ENCODE peak calls at places on chromosomes 7 and 10, in ten cellular contexts. V is neural progenitor cell, L is OCI-LY7, Y is PC-3, W is fibroblast of lung, R is astrocyte, P is HCT116, B is K562, M is mammary epithelial cell, N is GM12878. X is an unnamed sample.

GRCh38 chr7:7231865-7232264 is 49.5 kb downstream of the C1GALT1 start:
- DNase-seq in V (no peak), L (no peak), Y (no peak), W (no peak), R (no peak), P (no peak), B (no peak), M (no peak), N (no peak), X (no peak)

GRCh38 chr7:41809081-41809480 is 106.2 kb upstream of the INHBA start:
- DNase-seq in V (no peak), L (no peak), Y (no peak), W (no peak), R (no peak), P (no peak), B (no peak), M (no peak), N (no peak), X (no peak)

GRCh38 chr10:20228748-20229147 is 412.5 kb downstream of the PLXDC2 start:
- DNase-seq in V (no peak), L (no peak), Y (no peak), W (no peak), R (no peak), P (no peak), B (no peak), M (no peak), N (no peak), X (no peak)

GRCh38 chr7:133545613-133546012 is 292.7 kb downstream of the EXOC4 start:
- DNase-seq in V (no peak), L (no peak), Y (peak; percentile 20), W (peak; percentile 79), R (peak; percentile 66), P (no peak), B (no peak), M (peak; percentile 65), N (no peak), X (no peak)

GRCh38 chr7:71752171-71752935 is 620.4 kb downstream of the GALNT17 start:
- DNase-seq in V (peak; percentile 88), L (no peak), Y (peak; percentile 37), W (peak; percentile 5), R (no peak), P (no peak), B (peak; percentile 81), M (peak; percentile 5), N (no peak), X (peak; percentile 57)

GRCh38 chr10:74681917-74682627 is 144.3 kb upstream of the KAT6B start:
- DNase-seq in V (no peak), L (no peak), Y (no peak), W (peak; percentile 6), R (no peak), P (no peak), B (no peak), M (no peak), N (no peak), X (no peak)

GRCh38 chr7:19051767-19052375 is 65.6 kb downstream of the TWIST1 start:
- DNase-seq in V (peak; percentile 57), L (peak; percentile 50), Y (peak; percentile 70), W (peak; percentile 54), R (no peak), P (peak; percentile 31), B (peak; percentile 42), M (peak; percentile 8), N (no peak), X (peak; percentile 31)

GRCh38 chr10:87818505-87819273 is 663 bp upstream of the ATAD1 start:
- DNase-seq in V (peak; percentile 40), L (peak; percentile 91), Y (peak; percentile 32), W (peak; percentile 8), R (peak; percentile 27), P (no peak), B (peak; percentile 24), M (peak; percentile 55), N (peak; percentile 63), X (peak; percentile 56)

DNA sequence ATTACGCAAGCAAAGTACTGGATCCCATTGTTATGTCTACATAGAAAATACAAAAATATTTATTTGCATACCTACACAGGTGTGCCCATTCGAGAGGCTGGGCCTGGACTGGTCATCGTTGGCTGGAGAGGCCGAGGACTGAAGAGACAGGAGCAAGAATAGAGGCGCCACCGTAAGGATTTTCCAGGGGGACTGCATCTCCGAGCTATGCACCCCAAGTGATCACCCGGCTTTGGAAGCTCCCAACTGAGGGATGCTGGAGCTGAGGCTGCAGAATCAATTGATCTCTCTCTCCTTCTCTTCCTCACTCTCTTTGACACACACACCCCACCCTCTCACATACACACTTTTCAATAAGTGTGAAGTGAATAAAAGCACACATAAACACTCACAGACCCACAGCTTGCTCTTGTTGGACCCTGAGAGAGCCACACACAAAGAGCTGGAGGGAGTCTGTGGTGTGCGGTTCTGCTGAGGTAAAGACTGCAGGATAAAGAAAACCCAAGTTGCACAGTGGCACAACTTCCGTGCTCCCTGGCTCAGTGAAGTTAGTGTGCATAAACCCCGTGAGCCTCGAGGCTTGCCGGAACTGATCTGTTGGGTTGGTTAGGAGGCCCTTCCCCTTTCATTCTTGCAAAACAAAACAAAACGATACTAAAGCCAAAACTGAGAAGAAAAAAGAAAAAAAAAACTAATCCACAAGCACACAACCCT is at the start of gene AOAH:
- DNase-seq in V (no peak), L (no peak), Y (no peak), W (no peak), R (no peak), P (no peak), B (no peak), M (no peak), N (no peak), X (peak; percentile 84)
- H3K4me3 ChIP-seq in V (no peak within 1 kb of the TSS), L (no peak within 1 kb of the TSS), Y (no peak within 1 kb of the TSS), W (no peak within 1 kb of the TSS), R (no peak within 1 kb of the TSS), P (no peak within 1 kb of the TSS), B (no peak within 1 kb of the TSS), M (no peak within 1 kb of the TSS), N (no peak within 1 kb of the TSS), X (no peak within 1 kb of the TSS)

DNA sequence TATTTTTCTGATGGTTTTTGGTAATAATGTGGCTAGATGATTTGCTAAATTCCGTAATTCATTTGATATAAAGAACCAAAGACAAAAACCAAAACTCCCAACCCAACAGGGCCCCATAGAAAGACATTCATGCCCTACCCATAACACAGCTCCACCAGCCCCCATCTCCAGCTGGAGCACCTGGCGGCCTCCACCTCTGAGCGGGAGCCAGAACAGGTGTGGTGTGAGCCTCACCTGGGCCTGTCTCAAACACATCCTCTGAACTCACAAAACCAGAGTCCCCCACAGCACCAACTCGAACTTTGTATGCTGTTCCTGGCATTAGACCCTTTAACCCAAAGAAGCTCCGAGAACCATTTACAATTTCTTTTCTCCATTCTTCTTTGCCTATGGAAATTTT is 36.5 kb upstream of the LAMB4 start:
- DNase-seq in V (no peak), L (no peak), Y (no peak), W (no peak), R (no peak), P (no peak), B (no peak), M (no peak), N (no peak), X (no peak)
- H2AFZ ChIP-seq in V (no peak overlapping the region), L (no peak overlapping the region), Y (no peak overlapping the region), W (no peak overlapping the region), R (no peak overlapping the region), P (no peak overlapping the region), B (no peak overlapping the region), M (no peak overlapping the region), N (no peak overlapping the region), X (no peak overlapping the region)

GRCh38 chr7:105885386-105886111 is 9.2 kb upstream of the ATXN7L1 start:
- DNase-seq in V (no peak), L (no peak), Y (no peak), W (peak; percentile 4), R (peak; percentile 6), P (no peak), B (no peak), M (no peak), N (no peak), X (peak; percentile 24)
- H3K4me3 ChIP-seq in V (no peak overlapping the region), L (no peak overlapping the region), Y (no peak overlapping the region), W (no peak overlapping the region), R (no peak overlapping the region), P (no peak overlapping the region), B (no peak overlapping the region), M (no peak overlapping the region), N (no peak overlapping the region), X (no peak overlapping the region)

GRCh38 chr10:18659784-18660561 is 742 bp downstream of the ARL5B start:
- DNase-seq in V (peak; percentile 21), L (peak; percentile 53), Y (peak; percentile 63), W (peak; percentile 35), R (no peak), P (no peak), B (peak; percentile 23), M (peak; percentile 81), N (peak; percentile 23), X (no peak)
- H2AFZ ChIP-seq in V (peak overlapping the region; percentile 43), L (peak overlapping the region; percentile 43), Y (peak overlapping the region; percentile 87), W (peak overlapping the region; percentile 40), R (peak overlapping the region; percentile 47), P (no peak overlapping the region), B (peak overlapping the region; percentile 73), M (peak overlapping the region; percentile 88), N (peak overlapping the region; percentile 72), X (peak overlapping the region; percentile 92)

DNA sequence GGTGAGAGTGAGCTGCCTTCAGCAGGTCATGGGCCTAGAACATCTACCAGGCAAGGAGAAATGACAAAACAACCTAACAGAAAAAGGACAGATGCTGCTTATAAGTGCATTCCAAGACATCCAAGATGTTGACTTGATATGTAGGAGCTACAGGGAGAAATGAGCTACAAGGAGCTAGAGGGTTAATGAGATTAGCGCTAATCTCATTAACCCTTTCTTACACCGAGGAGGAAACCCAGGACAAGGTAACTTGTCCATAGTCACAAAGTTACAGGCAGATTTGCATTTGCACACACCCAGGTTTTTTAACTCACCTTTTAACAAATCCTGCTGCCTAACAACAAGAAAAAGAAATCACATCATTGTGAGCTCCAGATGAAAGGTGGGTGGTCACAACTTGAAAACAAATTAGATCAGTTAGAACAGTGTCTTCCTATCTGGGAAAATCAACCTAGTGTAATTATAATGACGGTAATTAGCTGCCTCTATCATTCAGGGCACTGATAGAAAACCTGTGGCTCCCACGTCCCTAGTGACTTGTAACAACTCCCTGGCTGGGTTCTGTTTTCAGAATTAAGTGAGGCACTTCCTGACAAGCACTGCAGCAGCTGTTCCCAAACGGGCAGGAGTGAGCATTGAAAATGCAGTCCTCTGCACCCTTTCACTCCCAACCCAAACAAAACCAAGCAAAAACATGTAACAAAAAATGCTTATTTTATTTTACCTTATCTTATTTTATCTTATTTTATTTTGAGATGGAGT is 5.7 kb downstream of the KIAA1549 start:
- DNase-seq in V (peak; percentile 72), L (no peak), Y (no peak), W (no peak), R (no peak), P (no peak), B (no peak), M (no peak), N (no peak), X (no peak)
- H3K4me3 ChIP-seq in V (peak overlapping the region; percentile 18), L (no peak overlapping the region), Y (no peak overlapping the region), W (no peak overlapping the region), R (no peak overlapping the region), P (no peak overlapping the region), B (no peak overlapping the region), M (no peak overlapping the region), N (no peak overlapping the region), X (no peak overlapping the region)

GRCh38 chr7:136677456-136678365 is 190.7 kb upstream of the CHRM2 start:
- DNase-seq in V (no peak), L (peak; percentile 64), Y (peak; percentile 69), W (peak; percentile 31), R (peak; percentile 47), P (no peak), B (no peak), M (peak; percentile 65), N (no peak), X (peak; percentile 6)
- H2AFZ ChIP-seq in V (no peak overlapping the region), L (peak overlapping the region; percentile 93), Y (peak overlapping the region; percentile 29), W (peak overlapping the region; percentile 77), R (peak overlapping the region; percentile 88), P (no peak overlapping the region), B (no peak overlapping the region), M (peak overlapping the region; percentile 88), N (no peak overlapping the region), X (peak overlapping the region; percentile 36)